ENCODE peak calls at places on chromosomes 16 and 17, in ten cellular contexts. U is effector memory CD4-positive, alpha-beta T cell; S is RWPE2; F is GM23338; G is heart left ventricle; H is left ventricle myocardium inferior; E is body of pancreas; R is neural progenitor cell; M is endothelial cell of umbilical vein; D is CD8-positive, alpha-beta memory T cell. K is an unnamed sample. For H3K4me1 and H3K27me3, the result is how much of the 10 kb centered on the place peaks cover.

GRCh38 chr16:56637814-56638750 is at the start of gene MT1A:
- DNase-seq in U (no peak), S (no peak), F (peak), G (peak), H (peak), E (peak), R (peak), M (peak), D (no peak), K (no peak)

GRCh38 chr17:10756604-10757003 is 26.8 kb upstream of the TMEM220 start:
- DNase-seq in U (no peak), S (no peak), F (no peak), G (no peak), H (no peak), E (peak), R (no peak), M (no peak), D (no peak), K (no peak)

GRCh38 chr16:21159281-21159951 is 942 bp downstream of the LDAF1 start:
- DNase-seq in U (no peak), S (no peak), F (peak), G (peak), H (peak), E (peak), R (peak), M (peak), D (no peak), K (peak)

GRCh38 chr17:42363767-42364585 is 24.3 kb downstream of the STAT3 start:
- DNase-seq in U (no peak), S (no peak), F (no peak), G (no peak), H (no peak), E (no peak), R (no peak), M (peak), D (no peak), K (no peak)

GRCh38 chr16:85563515-85564276 is 49.4 kb upstream of the GSE1 start:
- DNase-seq in U (no peak), S (no peak), F (no peak), G (peak), H (peak), E (peak), R (no peak), M (peak), D (no peak), K (no peak)

GRCh38 chr16:13245713-13246377 is 344.4 kb downstream of the SHISA9 start:
- DNase-seq in U (no peak), S (no peak), F (no peak), G (no peak), H (no peak), E (no peak), R (no peak), M (no peak), D (no peak), K (no peak)

GRCh38 chr16:8720080-8720966 is 45.9 kb downstream of the ABAT start:
- DNase-seq in U (no peak), S (no peak), F (peak), G (peak), H (no peak), E (peak), R (peak), M (no peak), D (no peak), K (peak)

GRCh38 chr16:57186630-57187507 is 740 bp downstream of the RSPRY1 start:
- DNase-seq in U (no peak), S (no peak), F (peak), G (no peak), H (no peak), E (peak), R (peak), M (peak), D (peak), K (no peak)

GRCh38 chr17:80608326-80608725 is 63.7 kb downstream of the RPTOR start:
- DNase-seq in U (no peak), S (no peak), F (no peak), G (no peak), H (no peak), E (no peak), R (no peak), M (no peak), D (no peak), K (no peak)

GRCh38 chr17:79417589-79417988 is 193.3 kb downstream of the RBFOX3 start:
- DNase-seq in U (no peak), S (no peak), F (no peak), G (no peak), H (no peak), E (no peak), R (no peak), M (no peak), D (no peak), K (no peak)

GRCh38 chr16:1105888-1106620 is 10.0 kb upstream of the C1QTNF8 start:
- DNase-seq in U (no peak), S (no peak), F (peak), G (peak), H (peak), E (peak), R (peak), M (peak), D (no peak), K (peak)

GRCh38 chr17:37742762-37743611 is 1.9 kb downstream of the HNF1B start:
- DNase-seq in U (no peak), S (no peak), F (peak), G (no peak), H (no peak), E (peak), R (peak), M (no peak), D (no peak), K (no peak)

GRCh38 chr17:5947701-5948180 is 122.4 kb upstream of the WSCD1 start:
- DNase-seq in U (no peak), S (no peak), F (no peak), G (no peak), H (no peak), E (no peak), R (no peak), M (no peak), D (no peak), K (no peak)

GRCh38 chr17:43367588-43368242 is 31.1 kb upstream of the ARL4D start:
- DNase-seq in U (no peak), S (no peak), F (peak), G (no peak), H (no peak), E (no peak), R (peak), M (no peak), D (no peak), K (peak)

GRCh38 chr16:68298907-68299515 is 11.7 kb downstream of the SLC7A6OS start:
- DNase-seq in U (no peak), S (no peak), F (no peak), G (peak), H (peak), E (peak), R (peak), M (no peak), D (no peak), K (peak)

GRCh38 chr17:82794781-82795505 is 43.1 kb downstream of the TBCD start:
- DNase-seq in U (no peak), S (no peak), F (no peak), G (peak), H (no peak), E (peak), R (no peak), M (no peak), D (no peak), K (no peak)

GRCh38 chr16:49441366-49441780 is 67.8 kb downstream of the C16orf78 start:
- DNase-seq in U (peak), S (peak), F (peak), G (peak), H (peak), E (peak), R (peak), M (no peak), D (peak), K (no peak)

GRCh38 chr17:82936768-82937171 is 96.9 kb upstream of the ZNF750 start:
- DNase-seq in U (no peak), S (peak), F (no peak), G (no peak), H (peak), E (no peak), R (no peak), M (no peak), D (no peak), K (no peak)

GRCh38 chr16:31568577-31569359 is 41.1 kb downstream of the AHSP start:
- DNase-seq in U (no peak), S (no peak), F (peak), G (peak), H (peak), E (peak), R (peak), M (no peak), D (no peak), K (no peak)

GRCh38 chr16:72637306-72637705 is 410.6 kb downstream of the ZFHX3 start:
- DNase-seq in U (no peak), S (peak), F (no peak), G (no peak), H (no peak), E (no peak), R (no peak), M (peak), D (no peak), K (no peak)

GRCh38 chr17:77281904-77282367 is 141.2 kb downstream of the SEC14L1 start:
- DNase-seq in U (no peak), S (no peak), F (peak), G (no peak), H (no peak), E (no peak), R (peak), M (no peak), D (no peak), K (peak)

GRCh38 chr17:77281024-77281903 is 140.5 kb downstream of the SEC14L1 start:
- DNase-seq in U (peak), S (peak), F (peak), G (peak), H (peak), E (peak), R (peak), M (no peak), D (peak), K (peak)

GRCh38 chr17:77279448-77280303 is 138.9 kb downstream of the SEC14L1 start:
- DNase-seq in U (no peak), S (peak), F (peak), G (no peak), H (no peak), E (no peak), R (peak), M (no peak), D (no peak), K (no peak)

GRCh38 chr17:77282524-77283515 is 142.1 kb downstream of the SEC14L1 start:
- DNase-seq in U (no peak), S (no peak), F (no peak), G (no peak), H (no peak), E (peak), R (peak), M (no peak), D (no peak), K (no peak)

DNA sequence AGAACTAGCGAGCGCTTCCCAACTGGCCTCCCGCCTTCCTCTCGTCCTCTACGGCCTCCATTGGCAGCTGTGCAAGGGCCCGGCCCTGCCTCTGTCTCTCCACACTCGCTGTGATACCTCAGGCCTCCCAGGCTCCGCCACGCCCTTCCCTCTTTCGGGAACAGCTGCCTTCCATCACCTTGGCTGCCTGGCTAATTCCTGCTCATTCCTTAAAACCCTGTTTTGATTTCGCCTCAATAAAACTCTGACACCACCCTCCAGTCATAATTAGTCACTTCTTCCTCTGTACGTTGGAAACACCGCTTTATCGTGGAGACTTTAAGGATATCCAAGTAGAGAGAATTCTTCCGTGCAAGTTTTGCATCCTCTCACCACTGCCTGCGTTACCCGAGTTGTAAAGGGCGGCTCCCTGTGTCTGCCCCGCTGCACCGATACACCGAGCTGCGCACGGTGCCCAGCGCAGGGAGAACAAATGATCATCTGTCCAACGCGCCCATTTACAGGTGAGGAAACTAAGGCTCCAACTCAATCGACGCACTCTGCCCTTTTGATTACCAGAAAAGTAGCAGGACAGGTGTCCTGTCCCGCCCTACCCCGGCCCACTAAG is 139.6 kb downstream of the SEC14L1 start:
- DNase-seq in U (no peak), S (peak), F (peak), G (no peak), H (peak), E (no peak), R (no peak), M (peak), D (no peak), K (no peak)
- H3K4me3 ChIP-seq in U (peak), S (peak), F (peak), G (peak), H (peak), E (no peak), R (peak), M (peak), D (no peak), K (peak)

GRCh38 chr16:75068632-75069031 is 47.9 kb downstream of the LDHD start:
- DNase-seq in U (no peak), S (no peak), F (no peak), G (no peak), H (no peak), E (no peak), R (no peak), M (no peak), D (no peak), K (no peak)

GRCh38 chr16:75068075-75068474 is 48.5 kb downstream of the LDHD start:
- DNase-seq in U (no peak), S (no peak), F (no peak), G (no peak), H (no peak), E (no peak), R (no peak), M (no peak), D (no peak), K (no peak)

GRCh38 chr16:75072239-75072947 is 44.2 kb downstream of the LDHD start:
- DNase-seq in U (no peak), S (no peak), F (no peak), G (no peak), H (no peak), E (no peak), R (no peak), M (no peak), D (no peak), K (no peak)

GRCh38 chr16:75071621-75072020 is 45.0 kb downstream of the LDHD start:
- DNase-seq in U (no peak), S (no peak), F (no peak), G (no peak), H (no peak), E (no peak), R (no peak), M (no peak), D (no peak), K (no peak)

GRCh38 chr16:75070055-75070841 is 46.3 kb downstream of the LDHD start:
- DNase-seq in U (no peak), S (no peak), F (no peak), G (peak), H (peak), E (peak), R (no peak), M (no peak), D (no peak), K (peak)
- H3K4me1 ChIP-seq in U (under half), S (under half), F (under half), G (under half), H (half or more), E (under half), R (under half), M (under half), D (under half), K (under half)

GRCh38 chr17:29616300-29617048 is 6.2 kb downstream of the CORO6 start:
- DNase-seq in U (no peak), S (peak), F (peak), G (no peak), H (no peak), E (no peak), R (no peak), M (no peak), D (no peak), K (no peak)

GRCh38 chr17:29617481-29618271 is 5.0 kb downstream of the CORO6 start:
- DNase-seq in U (peak), S (no peak), F (peak), G (peak), H (peak), E (peak), R (peak), M (peak), D (peak), K (peak)

GRCh38 chr17:29618272-29619065 is 4.2 kb downstream of the CORO6 start:
- DNase-seq in U (no peak), S (no peak), F (peak), G (no peak), H (no peak), E (no peak), R (no peak), M (no peak), D (no peak), K (no peak)

GRCh38 chr17:29615492-29616299 is 7.0 kb downstream of the CORO6 start:
- DNase-seq in U (peak), S (peak), F (peak), G (peak), H (peak), E (peak), R (peak), M (peak), D (peak), K (no peak)

DNA sequence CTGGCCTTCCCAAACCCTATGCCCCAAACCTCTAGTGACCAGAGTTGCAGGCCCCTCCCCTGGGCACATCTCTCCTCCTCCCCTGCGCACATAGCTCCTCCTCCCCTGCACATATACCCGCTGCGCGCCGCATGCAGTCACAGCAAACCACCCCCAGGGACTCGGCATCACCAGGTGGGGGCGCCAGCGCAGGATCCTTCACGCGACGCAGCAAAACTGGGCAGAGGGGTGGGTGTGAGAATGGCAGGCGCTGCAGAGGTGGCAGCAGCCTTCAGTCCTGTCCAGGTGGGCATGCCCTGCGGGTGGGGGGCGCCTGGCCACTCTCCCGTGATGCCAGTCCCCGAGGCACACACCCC is 5.6 kb downstream of the CORO6 start:
- DNase-seq in U (peak), S (no peak), F (peak), G (peak), H (peak), E (peak), R (peak), M (peak), D (peak), K (peak)
- H3K27me3 ChIP-seq in U (under half), S (under half), F (half or more), G (under half), H (under half), E (under half), R (half or more), M (under half), D (under half), K (under half)

GRCh38 chr16:86578499-86579267 is at the start of gene FOXL1:
- DNase-seq in U (no peak), S (no peak), F (peak), G (peak), H (peak), E (no peak), R (peak), M (no peak), D (no peak), K (no peak)

GRCh38 chr16:86577314-86577971 is 906 bp upstream of the FOXL1 start:
- DNase-seq in U (no peak), S (no peak), F (peak), G (no peak), H (no peak), E (no peak), R (no peak), M (peak), D (no peak), K (no peak)

GRCh38 chr16:86579268-86580062 is 1.1 kb downstream of the FOXL1 start:
- DNase-seq in U (no peak), S (no peak), F (peak), G (no peak), H (no peak), E (no peak), R (peak), M (no peak), D (no peak), K (no peak)

GRCh38 chr16:86576591-86577313 is 1.6 kb upstream of the FOXL1 start:
- DNase-seq in U (no peak), S (no peak), F (peak), G (no peak), H (no peak), E (no peak), R (no peak), M (no peak), D (no peak), K (no peak)

DNA sequence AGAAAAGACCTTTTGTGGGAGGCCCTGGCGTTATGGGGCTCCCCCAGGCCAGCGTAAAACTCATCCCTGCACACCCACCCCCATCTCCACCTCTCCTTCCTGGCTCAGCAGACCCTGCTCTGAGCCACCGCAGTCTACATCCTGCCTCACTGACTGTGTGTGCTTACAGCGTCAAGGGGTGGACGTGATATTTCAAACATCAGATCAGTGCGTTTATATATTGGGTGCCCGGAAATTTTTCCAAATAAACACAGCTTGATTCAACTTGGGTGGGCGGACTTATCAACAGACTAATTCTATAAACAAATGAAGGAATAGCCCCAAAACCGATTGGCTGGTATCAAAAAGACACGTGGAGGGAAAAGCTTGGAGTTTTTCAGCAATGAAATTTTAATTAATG is 293 bp upstream of the FOXL1 start:
- DNase-seq in U (no peak), S (no peak), F (no peak), G (no peak), H (no peak), E (no peak), R (no peak), M (peak), D (no peak), K (no peak)
- H3K4me3 ChIP-seq in U (no peak), S (peak), F (peak), G (peak), H (peak), E (no peak), R (peak), M (no peak), D (no peak), K (no peak)

GRCh38 chr16:16137110-16137509 is 86.2 kb downstream of the ABCC6 start:
- DNase-seq in U (no peak), S (no peak), F (no peak), G (no peak), H (no peak), E (no peak), R (no peak), M (no peak), D (no peak), K (no peak)

GRCh38 chr16:16131204-16131603 is 92.1 kb downstream of the ABCC6 start:
- DNase-seq in U (no peak), S (no peak), F (no peak), G (no peak), H (no peak), E (no peak), R (no peak), M (no peak), D (no peak), K (no peak)

GRCh38 chr16:16131659-16132058 is 91.6 kb downstream of the ABCC6 start:
- DNase-seq in U (no peak), S (no peak), F (no peak), G (no peak), H (no peak), E (no peak), R (no peak), M (no peak), D (no peak), K (no peak)

GRCh38 chr16:16136588-16136987 is 86.7 kb downstream of the ABCC6 start:
- DNase-seq in U (no peak), S (no peak), F (no peak), G (no peak), H (no peak), E (no peak), R (no peak), M (no peak), D (no peak), K (no peak)

GRCh38 chr16:16133943-16134604 is 89.2 kb downstream of the ABCC6 start:
- DNase-seq in U (no peak), S (no peak), F (no peak), G (no peak), H (no peak), E (no peak), R (no peak), M (no peak), D (no peak), K (no peak)
- H3K4me1 ChIP-seq in U (under half), S (under half), F (under half), G (under half), H (under half), E (under half), R (under half), M (under half), D (under half), K (under half)

DNA sequence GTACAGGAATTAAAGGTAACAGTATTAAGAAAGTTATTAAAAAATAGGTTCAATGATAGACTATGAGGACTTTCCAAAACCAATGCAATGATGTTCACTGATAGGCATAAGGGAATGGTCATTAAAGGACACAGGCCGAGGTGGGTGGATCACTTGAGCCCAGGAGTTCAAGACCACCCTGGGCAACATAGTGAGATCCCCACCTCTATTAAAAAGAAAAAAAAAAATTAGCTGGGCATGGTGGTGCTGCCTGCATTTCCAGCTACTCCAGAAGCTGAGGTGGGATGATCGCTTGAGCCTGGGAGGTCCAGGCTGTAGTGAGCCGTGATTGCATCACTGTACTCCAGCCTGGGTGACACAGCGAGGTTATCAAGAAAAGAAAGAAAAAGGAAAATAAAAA is 5.9 kb downstream of the TOP2A start:
- DNase-seq in U (no peak), S (no peak), F (no peak), G (no peak), H (no peak), E (no peak), R (no peak), M (no peak), D (no peak), K (no peak)
- H3K27me3 ChIP-seq in U (under half), S (under half), F (under half), G (under half), H (under half), E (under half), R (under half), M (under half), D (under half), K (under half)

GRCh38 chr16:29901607-29901945 is 1.3 kb downstream of the ASPHD1 start:
- DNase-seq in U (no peak), S (no peak), F (no peak), G (no peak), H (no peak), E (no peak), R (no peak), M (no peak), D (no peak), K (no peak)
- H3K4me3 ChIP-seq in U (no peak), S (no peak), F (peak), G (no peak), H (no peak), E (no peak), R (no peak), M (no peak), D (no peak), K (no peak)

K was measured in HAP-1.